ENCODE peak calls at places on chromosome 14, in five cellular contexts. I, E, V, P and Q are unnamed samples.

GRCh38 chr14:103854017-103854808 is 6.8 kb upstream of the PPP1R13B start:
- DNase-seq in V (no peak), E (no peak), P (no peak), I (no peak), Q (no peak)

GRCh38 chr14:33634631-33635030 is 316.2 kb downstream of the EGLN3 start:
- DNase-seq in V (no peak), P (no peak), E (no peak), I (no peak), Q (no peak)

GRCh38 chr14:56666716-56667115 is 87.1 kb downstream of the TMEM260 start:
- DNase-seq in E (no peak), I (no peak), V (peak), P (no peak), Q (no peak)

GRCh38 chr14:67636361-67636919 is 16.7 kb downstream of the ARG2 start:
- DNase-seq in V (no peak), P (no peak), I (no peak), E (no peak), Q (no peak)

GRCh38 chr14:96309907-96310330 is 53.2 kb downstream of the ATG2B start:
- DNase-seq in E (no peak), V (no peak), I (no peak), P (no peak), Q (no peak)

GRCh38 chr14:97978336-97978735 is 1181.2 kb downstream of the VRK1 start:
- DNase-seq in P (peak), V (no peak), E (peak), I (no peak), Q (peak)

GRCh38 chr14:64983439-64984310 is 3.0 kb upstream of the FNTB start:
- DNase-seq in V (peak), I (no peak), E (no peak), P (no peak), Q (no peak)

GRCh38 chr14:77542349-77543239 is 44.0 kb upstream of the ISM2 start:
- DNase-seq in P (no peak), V (no peak), E (no peak), I (no peak), Q (peak)

GRCh38 chr14:55366271-55366670 is 45.4 kb downstream of the ATG14 start:
- DNase-seq in P (no peak), E (no peak), V (no peak), I (no peak), Q (no peak)